ENCODE peak calls at places on chromosomes 4 and X, in seven cellular contexts. J, M, U, X, T, O and P are unnamed samples.
A peak's percentile ranks its signal among the peaks of the same experiment; 100 is the strongest.

GRCh38 chr4:125985856-125986255 is 671.1 kb downstream of the FAT4 start:
- DNase-seq in J (no peak), M (no peak), U (peak; percentile 88), X (no peak), T (no peak), O (no peak), P (peak; percentile 89)

GRCh38 chrX:133410555-133410954 is 4.7 kb downstream of the GPC4 start:
- DNase-seq in J (no peak), M (no peak), U (no peak), X (no peak), T (no peak), O (no peak), P (no peak)

GRCh38 chrX:33298622-33299021 is 87.3 kb upstream of the DMD start:
- DNase-seq in J (no peak), M (no peak), U (no peak), X (no peak), T (no peak), O (no peak), P (no peak)

GRCh38 chrX:118824173-118824782 is 654 bp downstream of the ZCCHC12 start:
- DNase-seq in J (no peak), M (no peak), U (peak; percentile 47), X (no peak), T (no peak), O (no peak), P (no peak)

GRCh38 chr4:99945718-99946345 is 586 bp downstream of the DNAJB14 start:
- DNase-seq in J (peak; percentile 58), M (no peak), U (peak; percentile 55), X (peak; percentile 15), T (peak; percentile 67), O (peak; percentile 75), P (peak; percentile 33)

GRCh38 chr4:152515678-152516077 is 20.2 kb downstream of the FBXW7 start:
- DNase-seq in J (no peak), M (no peak), U (no peak), X (peak; percentile 53), T (peak; percentile 81), O (no peak), P (no peak)

GRCh38 chrX:26253526-26253925 is 37.6 kb downstream of the MAGEB5 start:
- DNase-seq in J (no peak), M (no peak), U (no peak), X (no peak), T (no peak), O (no peak), P (no peak)

GRCh38 chrX:30150196-30150895 is 65.0 kb upstream of the MAGEB2 start:
- DNase-seq in J (no peak), M (no peak), U (no peak), X (peak; percentile 54), T (peak; percentile 27), O (no peak), P (no peak)

GRCh38 chr4:157700898-157701694 is 471.7 kb downstream of the GASK1B start:
- DNase-seq in J (no peak), M (no peak), U (no peak), X (no peak), T (no peak), O (no peak), P (no peak)

DNA sequence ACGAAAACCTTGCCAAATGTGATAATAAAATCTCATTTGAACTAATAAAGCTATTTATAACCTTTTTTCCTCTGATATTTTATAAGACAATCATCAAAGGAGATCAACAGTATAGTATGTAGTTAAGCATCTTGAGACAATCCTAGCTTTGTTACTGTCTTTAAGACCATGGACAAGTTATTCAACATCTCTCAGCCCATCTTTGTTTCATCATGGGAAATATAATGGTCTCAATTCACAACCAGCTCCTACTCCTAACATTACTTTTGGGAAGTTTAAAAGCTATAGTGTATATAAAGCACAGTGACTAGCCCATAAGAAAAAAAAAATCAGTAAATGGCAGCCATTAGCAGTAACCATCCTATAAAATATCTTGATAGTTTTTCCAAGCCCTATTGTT is 57.6 kb upstream of the APELA start:
- DNase-seq in J (no peak), M (no peak), U (no peak), X (no peak), T (no peak), O (no peak), P (no peak)
- H3K9me2 ChIP-seq in J (no peaks in the 10 kb centered on the region), M (no peaks in the 10 kb centered on the region), U (no peaks in the 10 kb centered on the region), X (no peaks in the 10 kb centered on the region), T (no peaks in the 10 kb centered on the region), O (no peaks in the 10 kb centered on the region), P (no peaks in the 10 kb centered on the region)

DNA sequence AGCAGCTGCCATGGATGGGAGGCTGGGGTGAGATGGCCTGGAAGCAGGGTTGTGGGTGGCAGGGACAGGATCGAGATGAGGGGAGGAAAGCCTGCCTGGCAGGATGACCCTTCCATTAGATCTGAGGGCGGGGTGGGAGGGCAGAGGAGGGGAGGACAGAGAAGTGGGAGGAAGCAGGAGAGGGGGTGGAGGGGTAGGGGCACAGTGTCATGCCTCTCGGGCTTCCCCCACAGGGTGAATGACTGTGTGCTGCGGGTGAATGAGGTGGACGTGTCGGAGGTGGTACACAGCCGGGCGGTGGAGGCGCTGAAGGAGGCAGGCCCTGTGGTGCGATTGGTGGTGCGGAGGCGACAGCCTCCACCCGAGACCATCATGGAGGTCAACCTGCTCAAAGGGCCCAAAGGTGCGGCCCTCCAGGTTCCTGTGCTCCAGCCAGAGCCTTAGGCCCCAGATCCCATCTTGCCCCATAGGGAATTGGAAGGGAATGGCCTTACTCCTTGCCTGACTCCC is 4.9 kb downstream of the DLG3 start:
- DNase-seq in J (no peak), M (no peak), U (no peak), X (no peak), T (no peak), O (peak; percentile 35), P (no peak)
- H3K27me3 ChIP-seq in J (peaks cover 10% of the 10 kb centered on the region), M (no peaks in the 10 kb centered on the region), U (peaks cover 5% of the 10 kb centered on the region), X (peaks cover 15% of the 10 kb centered on the region), T (no peaks in the 10 kb centered on the region), O (no peaks in the 10 kb centered on the region), P (no peaks in the 10 kb centered on the region)

GRCh38 chr4:69523385-69524132 is 27.9 kb upstream of the UGT2B4 start:
- DNase-seq in J (no peak), M (no peak), U (peak; percentile 34), X (no peak), T (no peak), O (no peak), P (no peak)
- H3K9me2 ChIP-seq in J (no peaks in the 10 kb centered on the region), M (no peaks in the 10 kb centered on the region), U (no peaks in the 10 kb centered on the region), X (no peaks in the 10 kb centered on the region), T (no peaks in the 10 kb centered on the region), O (peaks cover 4% of the 10 kb centered on the region), P (no peaks in the 10 kb centered on the region)

GRCh38 chr4:968221-968620 is 5.1 kb downstream of the DGKQ start:
- DNase-seq in J (no peak), M (no peak), U (peak; percentile 45), X (no peak), T (no peak), O (no peak), P (no peak)
- H3K27me3 ChIP-seq in J (no peaks in the 10 kb centered on the region), M (no peaks in the 10 kb centered on the region), U (peaks cover 15% of the 10 kb centered on the region), X (no peaks in the 10 kb centered on the region), T (no peaks in the 10 kb centered on the region), O (no peaks in the 10 kb centered on the region), P (no peaks in the 10 kb centered on the region)

GRCh38 chr4:26792639-26793038 is 68.0 kb upstream of the STIM2 start:
- DNase-seq in J (no peak), M (no peak), U (no peak), X (no peak), T (no peak), O (no peak), P (no peak)
- H3K9me2 ChIP-seq in J (no peaks in the 10 kb centered on the region), M (no peaks in the 10 kb centered on the region), U (no peaks in the 10 kb centered on the region), X (no peaks in the 10 kb centered on the region), T (no peaks in the 10 kb centered on the region), O (no peaks in the 10 kb centered on the region), P (no peaks in the 10 kb centered on the region)

GRCh38 chr4:173516621-173517612 is 13.1 kb downstream of the HAND2 start:
- DNase-seq in J (peak; percentile 52), M (no peak), U (peak; percentile 82), X (no peak), T (no peak), O (no peak), P (no peak)

GRCh38 chr4:173517781-173518371 is 12.2 kb downstream of the HAND2 start:
- DNase-seq in J (peak; percentile 39), M (no peak), U (peak; percentile 86), X (no peak), T (no peak), O (no peak), P (no peak)

GRCh38 chr4:173513651-173514050 is 16.4 kb downstream of the HAND2 start:
- DNase-seq in J (peak; percentile 2), M (no peak), U (no peak), X (no peak), T (peak; percentile 70), O (no peak), P (no peak)

GRCh38 chr4:173514641-173515217 is 15.3 kb downstream of the HAND2 start:
- DNase-seq in J (peak; percentile 1), M (no peak), U (peak; percentile 22), X (no peak), T (no peak), O (no peak), P (no peak)

DNA sequence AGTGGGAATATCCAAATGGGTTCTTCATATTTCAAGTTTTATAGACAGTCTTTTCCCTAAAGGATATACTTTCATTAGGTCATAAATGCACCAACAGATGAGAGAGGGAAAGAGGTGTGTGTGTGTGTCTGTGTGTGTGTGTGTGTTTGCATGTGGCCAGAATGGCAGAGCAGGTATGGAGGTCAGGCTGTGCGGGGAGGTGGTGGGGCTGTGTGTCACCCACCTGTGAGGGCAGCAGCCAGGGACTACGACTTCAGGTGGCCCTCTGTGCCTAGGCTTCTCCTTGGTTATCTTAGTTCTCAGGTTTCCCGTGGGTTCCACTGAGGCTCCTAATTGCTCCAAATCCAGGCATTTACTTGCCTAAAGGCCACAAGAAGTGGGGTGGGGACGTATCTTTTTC is 14.6 kb downstream of the HAND2 start:
- DNase-seq in J (peak; percentile 2), M (no peak), U (peak; percentile 11), X (no peak), T (no peak), O (no peak), P (no peak)
- H3K27me3 ChIP-seq in J (peaks cover 89% of the 10 kb centered on the region), M (peaks cover 31% of the 10 kb centered on the region), U (peaks cover 100% of the 10 kb centered on the region), X (peaks cover 6% of the 10 kb centered on the region), T (no peaks in the 10 kb centered on the region), O (no peaks in the 10 kb centered on the region), P (no peaks in the 10 kb centered on the region)

GRCh38 chr4:158811216-158811540 is 42.4 kb downstream of the FNIP2 start:
- DNase-seq in J (no peak), M (no peak), U (no peak), X (no peak), T (no peak), O (no peak), P (no peak)
- H3K9me2 ChIP-seq in J (no peaks in the 10 kb centered on the region), M (no peaks in the 10 kb centered on the region), U (no peaks in the 10 kb centered on the region), X (no peaks in the 10 kb centered on the region), T (no peaks in the 10 kb centered on the region), O (no peaks in the 10 kb centered on the region), P (no peaks in the 10 kb centered on the region)